ENCODE peak calls at places on chromosome 2, in eight cellular contexts. X, A, H, J, O, B, E and L are unnamed samples.

GRCh38 chr2:5287558-5288334 is 404.4 kb upstream of the SOX11 start:
- DNase-seq in X (no peak), A (no peak), H (no peak), J (no peak), O (no peak), B (no peak), E (no peak), L (no peak)

GRCh38 chr2:236369606-236370005 is 105.4 kb upstream of the ASB18 start:
- DNase-seq in X (no peak), A (no peak), H (no peak), J (no peak), O (peak; percentile 12), B (no peak), E (peak; percentile 46), L (no peak)

GRCh38 chr2:56474412-56475158 is 290.8 kb downstream of the CCDC85A start:
- DNase-seq in X (no peak), A (no peak), H (peak; percentile 26), J (no peak), O (no peak), B (no peak), E (no peak), L (no peak)

GRCh38 chr2:10668402-10669012 is 21.3 kb downstream of the NOL10 start:
- DNase-seq in X (peak; percentile 64), A (no peak), H (peak; percentile 74), J (no peak), O (peak; percentile 49), B (no peak), E (no peak), L (no peak)

GRCh38 chr2:167381349-167381748 is 493.1 kb downstream of the XIRP2 start:
- DNase-seq in X (no peak), A (no peak), H (no peak), J (no peak), O (no peak), B (no peak), E (no peak), L (no peak)

GRCh38 chr2:240132651-240132980 is 3.5 kb downstream of the COPS9 start:
- DNase-seq in X (no peak), A (no peak), H (no peak), J (no peak), O (no peak), B (no peak), E (no peak), L (no peak)

GRCh38 chr2:206158563-206159345 is 490 bp downstream of the NDUFS1 start:
- DNase-seq in X (no peak), A (no peak), H (peak; percentile 15), J (no peak), O (no peak), B (no peak), E (no peak), L (no peak)

GRCh38 chr2:39568561-39569006 is 97.1 kb upstream of the TMEM178A start:
- DNase-seq in X (no peak), A (no peak), H (peak; percentile 62), J (no peak), O (no peak), B (no peak), E (no peak), L (no peak)

GRCh38 chr2:161273038-161273760 is 35.0 kb upstream of the PSMD14 start:
- DNase-seq in X (peak; percentile 62), A (no peak), H (peak; percentile 69), J (no peak), O (peak; percentile 27), B (no peak), E (no peak), L (no peak)

GRCh38 chr2:224885836-224886547 is 156.3 kb downstream of the DOCK10 start:
- DNase-seq in X (no peak), A (no peak), H (peak; percentile 97), J (no peak), O (no peak), B (no peak), E (no peak), L (no peak)

GRCh38 chr2:181275643-181276070 is 181.5 kb upstream of the ITGA4 start:
- DNase-seq in X (no peak), A (no peak), H (no peak), J (no peak), O (no peak), B (no peak), E (peak; percentile 14), L (no peak)

GRCh38 chr2:43131890-43132522 is 94.4 kb downstream of the ZFP36L2 start:
- DNase-seq in X (no peak), A (peak; percentile 30), H (peak; percentile 43), J (no peak), O (no peak), B (no peak), E (no peak), L (no peak)

GRCh38 chr2:238886453-238887094 is 38.7 kb downstream of the TWIST2 start:
- DNase-seq in X (no peak), A (no peak), H (no peak), J (no peak), O (no peak), B (no peak), E (no peak), L (no peak)

GRCh38 chr2:128346811-128347558 is 28.3 kb upstream of the HS6ST1 start:
- DNase-seq in X (no peak), A (no peak), H (no peak), J (no peak), O (no peak), B (no peak), E (no peak), L (no peak)

GRCh38 chr2:134988994-134989605 is 58.1 kb downstream of the MAP3K19 start:
- DNase-seq in X (no peak), A (no peak), H (peak; percentile 28), J (no peak), O (no peak), B (no peak), E (no peak), L (no peak)

GRCh38 chr2:209495855-209496585 is 72.2 kb downstream of the MAP2 start:
- DNase-seq in X (no peak), A (no peak), H (peak; percentile 99), J (no peak), O (no peak), B (peak; percentile 11), E (no peak), L (peak; percentile 80)

GRCh38 chr2:209773377-209773776 is 1.7 kb downstream of the UNC80 start:
- DNase-seq in X (no peak), A (no peak), H (no peak), J (no peak), O (no peak), B (no peak), E (no peak), L (no peak)

GRCh38 chr2:101265893-101266499 is 13.3 kb downstream of the CNOT11 start:
- DNase-seq in X (no peak), A (no peak), H (peak; percentile 66), J (no peak), O (peak; percentile 84), B (no peak), E (no peak), L (no peak)

DNA sequence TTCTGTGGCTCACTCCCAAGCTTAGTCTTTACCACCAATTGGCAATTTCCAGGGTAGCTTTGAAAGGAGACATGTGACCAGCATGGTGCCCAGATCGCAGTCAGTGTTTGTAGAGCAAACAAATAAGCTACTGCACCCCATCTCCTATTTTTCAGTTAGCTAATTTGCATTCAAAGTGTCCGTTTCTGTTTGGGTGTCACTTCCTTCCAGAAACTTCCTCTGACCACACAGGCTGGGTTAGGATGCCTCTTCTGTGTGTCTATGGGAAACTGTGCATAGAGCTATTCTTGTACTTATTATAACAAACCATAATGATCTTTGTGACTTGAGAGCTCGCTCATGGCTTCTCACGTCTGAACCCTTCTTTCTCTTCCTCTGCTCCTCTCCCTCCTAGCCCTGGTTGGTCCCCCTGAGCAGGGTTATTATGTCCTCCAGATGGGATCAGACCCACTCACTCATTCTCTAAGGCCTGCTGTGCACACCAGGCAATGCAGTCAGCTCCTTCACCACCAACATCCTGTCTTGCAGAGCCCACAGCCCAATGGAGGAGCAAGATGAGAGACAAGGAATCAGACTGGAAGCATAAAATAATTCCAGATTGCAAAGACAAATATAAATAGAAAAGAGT is 101.2 kb upstream of the ALK start:
- DNase-seq in X (no peak), A (no peak), H (no peak), J (no peak), O (no peak), B (no peak), E (no peak), L (no peak)
- H3K27me3 ChIP-seq in X (no peaks in the 10 kb centered on the region), A (no peaks in the 10 kb centered on the region), H (no peaks in the 10 kb centered on the region), J (no peaks in the 10 kb centered on the region), O (no peaks in the 10 kb centered on the region), B (no peaks in the 10 kb centered on the region), E (peaks cover 17% of the 10 kb centered on the region), L (no peaks in the 10 kb centered on the region)

GRCh38 chr2:144516417-144516980 is 3.4 kb downstream of the ZEB2 start:
- DNase-seq in X (no peak), A (no peak), H (no peak), J (peak; percentile 69), O (no peak), B (no peak), E (peak; percentile 45), L (no peak)
- H3K27me3 ChIP-seq in X (no peaks in the 10 kb centered on the region), A (peaks cover 27% of the 10 kb centered on the region), H (peaks cover 71% of the 10 kb centered on the region), J (no peaks in the 10 kb centered on the region), O (peaks cover 31% of the 10 kb centered on the region), B (no peaks in the 10 kb centered on the region), E (no peaks in the 10 kb centered on the region), L (no peaks in the 10 kb centered on the region)

GRCh38 chr2:73291461-73292315 is 1.7 kb downstream of the EGR4 start:
- DNase-seq in X (no peak), A (peak; percentile 51), H (no peak), J (no peak), O (no peak), B (no peak), E (peak; percentile 11), L (no peak)
- H3K27me3 ChIP-seq in X (peaks cover 20% of the 10 kb centered on the region), A (peaks cover 29% of the 10 kb centered on the region), H (peaks cover 21% of the 10 kb centered on the region), J (no peaks in the 10 kb centered on the region), O (peaks cover 66% of the 10 kb centered on the region), B (peaks cover 25% of the 10 kb centered on the region), E (peaks cover 98% of the 10 kb centered on the region), L (peaks cover 29% of the 10 kb centered on the region)

DNA sequence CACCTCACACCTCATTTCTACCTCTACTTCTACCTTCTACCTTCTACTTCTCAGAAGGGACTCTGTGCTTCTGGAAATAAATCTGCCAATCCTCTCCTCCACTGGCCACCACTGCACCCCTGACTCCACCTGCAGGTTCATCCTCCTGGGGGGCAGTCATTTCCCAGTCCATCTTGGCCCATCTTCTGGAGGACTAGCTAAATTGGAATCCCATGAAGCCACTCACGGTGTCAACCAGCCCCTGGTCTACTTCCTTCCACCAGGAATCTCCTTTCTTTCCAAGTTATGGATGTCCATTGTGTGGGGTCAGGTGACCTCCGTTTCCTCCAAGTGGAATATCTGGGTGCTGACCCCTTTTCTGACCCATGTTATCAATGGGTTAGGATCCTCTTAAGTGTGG is 3.9 kb downstream of the WNT10A start:
- DNase-seq in X (no peak), A (no peak), H (no peak), J (no peak), O (no peak), B (no peak), E (no peak), L (no peak)
- H3K27me3 ChIP-seq in X (peaks cover 30% of the 10 kb centered on the region), A (no peaks in the 10 kb centered on the region), H (no peaks in the 10 kb centered on the region), J (peaks cover 7% of the 10 kb centered on the region), O (peaks cover 45% of the 10 kb centered on the region), B (no peaks in the 10 kb centered on the region), E (peaks cover 64% of the 10 kb centered on the region), L (peaks cover 18% of the 10 kb centered on the region)

GRCh38 chr2:15750822-15751221 is 159.2 kb downstream of the DDX1 start:
- DNase-seq in X (no peak), A (no peak), H (no peak), J (no peak), O (no peak), B (no peak), E (no peak), L (no peak)
- H3K27me3 ChIP-seq in X (no peaks in the 10 kb centered on the region), A (no peaks in the 10 kb centered on the region), H (peaks cover 10% of the 10 kb centered on the region), J (no peaks in the 10 kb centered on the region), O (no peaks in the 10 kb centered on the region), B (no peaks in the 10 kb centered on the region), E (no peaks in the 10 kb centered on the region), L (no peaks in the 10 kb centered on the region)